ENCODE peak calls at places on chromosomes 7 and 10, in eight cellular contexts. O is GM23248, Z is HCT116, B is PC-3, H is neural progenitor cell, F is GM23338, X is OCI-LY7, D is SK-N-SH. K is an unnamed sample.

GRCh38 chr10:33008499-33009243 is 50.6 kb upstream of the ITGB1 start:
- DNase-seq in O (peak; percentile 89), Z (peak; percentile 71), B (peak; percentile 100), H (peak; percentile 82), F (peak; percentile 90), X (peak; percentile 87), D (peak; percentile 75), K (peak; percentile 90)

GRCh38 chr7:24851791-24852190 is 94.5 kb upstream of the GSDME start:
- DNase-seq in O (peak; percentile 43), Z (no peak), B (peak; percentile 56), H (no peak), F (no peak), X (no peak), D (no peak), K (no peak)

GRCh38 chr10:51788270-51788669 is 88.9 kb upstream of the CSTF2T start:
- DNase-seq in O (no peak), Z (no peak), B (no peak), H (no peak), F (no peak), X (no peak), D (no peak), K (no peak)

GRCh38 chr10:3848005-3848767 is 63.2 kb upstream of the KLF6 start:
- DNase-seq in O (peak; percentile 83), Z (no peak), B (no peak), H (no peak), F (no peak), X (no peak), D (no peak), K (no peak)

GRCh38 chr7:153043440-153043839 is 283.9 kb downstream of the ACTR3B start:
- DNase-seq in O (no peak), Z (no peak), B (no peak), H (no peak), F (no peak), X (no peak), D (no peak), K (no peak)

GRCh38 chr7:18815261-18815840 is 302.1 kb downstream of the TWIST1 start:
- DNase-seq in O (no peak), Z (no peak), B (no peak), H (no peak), F (no peak), X (no peak), D (no peak), K (no peak)

GRCh38 chr10:6713120-6713519 is 133.0 kb upstream of the PRKCQ start:
- DNase-seq in O (no peak), Z (no peak), B (no peak), H (peak; percentile 13), F (no peak), X (no peak), D (no peak), K (no peak)

GRCh38 chr10:61179734-61180133 is 235.7 kb upstream of the RHOBTB1 start:
- DNase-seq in O (no peak), Z (no peak), B (no peak), H (no peak), F (no peak), X (no peak), D (no peak), K (no peak)

GRCh38 chr10:131170042-131170983 is 141.2 kb downstream of the TCERG1L start:
- DNase-seq in O (no peak), Z (no peak), B (no peak), H (no peak), F (no peak), X (no peak), D (no peak), K (no peak)

GRCh38 chr7:132275811-132276210 is 300.5 kb downstream of the PLXNA4 start:
- DNase-seq in O (no peak), Z (no peak), B (no peak), H (no peak), F (no peak), X (no peak), D (no peak), K (no peak)

GRCh38 chr7:43044521-43044920 is 67.9 kb upstream of the HECW1 start:
- DNase-seq in O (no peak), Z (no peak), B (no peak), H (no peak), F (no peak), X (no peak), D (no peak), K (no peak)

GRCh38 chr10:88792656-88793055 is 9.9 kb upstream of the LIPM start:
- DNase-seq in O (peak; percentile 64), Z (no peak), B (peak; percentile 31), H (no peak), F (no peak), X (no peak), D (no peak), K (peak; percentile 16)

GRCh38 chr10:114920459-114920858 is 17.5 kb upstream of the TRUB1 start:
- DNase-seq in O (no peak), Z (no peak), B (peak; percentile 20), H (no peak), F (no peak), X (no peak), D (no peak), K (no peak)

GRCh38 chr10:114916653-114917052 is 21.3 kb upstream of the TRUB1 start:
- DNase-seq in O (no peak), Z (no peak), B (no peak), H (no peak), F (no peak), X (no peak), D (no peak), K (no peak)

GRCh38 chr10:114917459-114917858 is 20.5 kb upstream of the TRUB1 start:
- DNase-seq in O (no peak), Z (no peak), B (no peak), H (no peak), F (no peak), X (no peak), D (no peak), K (no peak)

GRCh38 chr10:114915294-114915693 is 22.7 kb upstream of the TRUB1 start:
- DNase-seq in O (no peak), Z (no peak), B (no peak), H (no peak), F (no peak), X (no peak), D (no peak), K (no peak)

DNA sequence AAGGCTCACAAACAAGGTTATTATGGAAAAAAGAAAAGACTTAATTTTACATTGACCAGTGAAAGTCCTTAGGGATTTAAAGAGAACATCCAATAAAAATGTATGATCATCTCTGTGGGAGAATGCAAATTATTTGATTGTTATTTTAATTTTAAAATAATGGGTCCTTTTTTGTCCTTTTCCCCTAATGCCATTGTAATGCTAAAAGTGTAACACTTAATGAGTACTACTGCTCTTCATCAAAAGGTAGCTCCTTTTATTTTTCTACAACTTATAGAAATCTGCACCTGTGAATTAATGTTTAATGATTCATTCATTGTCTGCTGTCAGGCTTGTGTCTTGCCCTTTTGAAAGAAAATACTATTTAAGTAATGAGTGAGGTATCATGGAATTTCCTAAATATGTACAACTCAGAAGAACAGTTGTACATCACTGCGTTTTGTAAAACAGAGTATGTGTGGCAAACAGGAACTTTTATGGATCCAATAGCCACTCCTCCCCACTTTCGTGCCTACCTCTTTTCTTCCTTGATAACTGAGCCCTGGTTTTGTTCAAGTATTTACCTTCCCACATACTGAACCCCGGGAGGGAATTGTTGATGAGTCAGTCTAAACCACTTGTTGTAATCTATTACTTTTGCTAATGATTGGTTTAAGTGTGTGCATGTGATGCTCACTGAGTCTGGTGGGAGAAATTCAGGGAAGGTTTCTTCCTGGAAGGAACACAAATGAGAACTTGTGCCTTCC is 19.9 kb upstream of the TRUB1 start:
- DNase-seq in O (no peak), Z (no peak), B (peak; percentile 49), H (peak; percentile 15), F (peak; percentile 64), X (no peak), D (no peak), K (peak; percentile 24)
- H3K4me3 ChIP-seq in O (no peak overlapping the region), Z (no peak overlapping the region), B (no peak overlapping the region), H (no peak overlapping the region), F (no peak overlapping the region), X (no peak overlapping the region), D (no peak overlapping the region), K (no peak overlapping the region)

GRCh38 chr10:15331456-15331855 is 39.6 kb downstream of the FAM171A1 start:
- DNase-seq in O (no peak), Z (no peak), B (no peak), H (no peak), F (no peak), X (no peak), D (no peak), K (no peak)

GRCh38 chr10:15329437-15329836 is 41.7 kb downstream of the FAM171A1 start:
- DNase-seq in O (no peak), Z (no peak), B (no peak), H (no peak), F (no peak), X (no peak), D (no peak), K (no peak)

GRCh38 chr10:15335500-15335899 is 35.6 kb downstream of the FAM171A1 start:
- DNase-seq in O (no peak), Z (no peak), B (no peak), H (no peak), F (no peak), X (no peak), D (no peak), K (no peak)

GRCh38 chr10:15334650-15335323 is 36.3 kb downstream of the FAM171A1 start:
- DNase-seq in O (no peak), Z (no peak), B (no peak), H (no peak), F (no peak), X (no peak), D (no peak), K (no peak)

GRCh38 chr10:15333909-15334649 is 37.0 kb downstream of the FAM171A1 start:
- DNase-seq in O (no peak), Z (no peak), B (no peak), H (no peak), F (peak; percentile 20), X (no peak), D (peak; percentile 33), K (no peak)
- TF ChIP-seq EZH2phosphoT487 in O (no peak), Z (no peak), B (no peak), H (no peak), F (no peak), X (no peak), D (no peak), K (no peak)

GRCh38 chr10:79436850-79437103 is 8.6 kb downstream of the ZCCHC24 start:
- DNase-seq in O (no peak), Z (no peak), B (no peak), H (no peak), F (no peak), X (no peak), D (no peak), K (no peak)
- H3K27ac ChIP-seq in O (peak overlapping the region; percentile 95), Z (no peak overlapping the region), B (peak overlapping the region; percentile 82), H (no peak overlapping the region), F (no peak overlapping the region), X (no peak overlapping the region), D (no peak overlapping the region), K (no peak overlapping the region)

GRCh38 chr10:14820775-14821154 is 17.1 kb downstream of the CDNF start:
- DNase-seq in O (no peak), Z (no peak), B (no peak), H (no peak), F (peak; percentile 24), X (peak; percentile 51), D (no peak), K (no peak)
- H3K4me3 ChIP-seq in O (no peak overlapping the region), Z (no peak overlapping the region), B (no peak overlapping the region), H (no peak overlapping the region), F (no peak overlapping the region), X (no peak overlapping the region), D (no peak overlapping the region), K (no peak overlapping the region)